ENCODE peak calls at places on chromosomes 4 and X, in six cellular contexts. A, M, J, T, K and F are unnamed samples.

GRCh38 chr4:176792348-176793059 is at the start of gene VEGFC:
- DNase-seq in A (peak; percentile 63), M (no peak), J (peak; percentile 93), T (peak; percentile 83), K (no peak), F (peak; percentile 68)

GRCh38 chrX:17564689-17565409 is 172.4 kb upstream of the SCML1 start:
- DNase-seq in A (no peak), M (no peak), J (no peak), T (no peak), K (no peak), F (no peak)

GRCh38 chr4:121950212-121950679 is 1.6 kb downstream of the TRPC3 start:
- DNase-seq in A (peak; percentile 64), M (no peak), J (peak; percentile 98), T (peak; percentile 92), K (no peak), F (peak; percentile 84)

GRCh38 chr4:149512489-149512888 is 303.2 kb downstream of the IQCM start:
- DNase-seq in A (no peak), M (no peak), J (no peak), T (no peak), K (no peak), F (no peak)

GRCh38 chrX:133544105-133544504 is 128.8 kb upstream of the GPC4 start:
- DNase-seq in A (no peak), M (no peak), J (peak; percentile 63), T (no peak), K (no peak), F (no peak)

GRCh38 chr4:5712931-5713330 is 1.9 kb downstream of the EVC start:
- DNase-seq in A (no peak), M (no peak), J (no peak), T (no peak), K (no peak), F (no peak)

GRCh38 chrX:40866878-40867277 is 131.5 kb upstream of the MED14 start:
- DNase-seq in A (no peak), M (no peak), J (no peak), T (no peak), K (no peak), F (no peak)

GRCh38 chr4:152100378-152101201 is 339.8 kb upstream of the GATB start:
- DNase-seq in A (no peak), M (no peak), J (no peak), T (no peak), K (no peak), F (no peak)

GRCh38 chr4:103754844-103755243 is 35.1 kb upstream of the TACR3 start:
- DNase-seq in A (no peak), M (no peak), J (no peak), T (no peak), K (no peak), F (no peak)

GRCh38 chr4:13865871-13866669 is 238.5 kb upstream of the BOD1L1 start:
- DNase-seq in A (no peak), M (no peak), J (no peak), T (no peak), K (no peak), F (no peak)

GRCh38 chr4:78757574-78757973 is 18.6 kb upstream of the BMP2K start:
- DNase-seq in A (no peak), M (no peak), J (no peak), T (no peak), K (no peak), F (no peak)

GRCh38 chrX:112979879-112980278 is 139.2 kb upstream of the AMOT start:
- DNase-seq in A (no peak), M (no peak), J (no peak), T (no peak), K (no peak), F (no peak)

GRCh38 chr4:48939785-48940184 is 33.2 kb upstream of the OCIAD2 start:
- DNase-seq in A (no peak), M (no peak), J (peak; percentile 44), T (no peak), K (no peak), F (no peak)

GRCh38 chr4:42480774-42481173 is 83.5 kb downstream of the SHISA3 start:
- DNase-seq in A (no peak), M (no peak), J (no peak), T (no peak), K (no peak), F (no peak)
- H3K4me1 ChIP-seq in A (no peaks in the 10 kb centered on the region), M (peaks cover 6% of the 10 kb centered on the region), J (no peaks in the 10 kb centered on the region), T (no peaks in the 10 kb centered on the region), K (no peaks in the 10 kb centered on the region), F (no peaks in the 10 kb centered on the region)

DNA sequence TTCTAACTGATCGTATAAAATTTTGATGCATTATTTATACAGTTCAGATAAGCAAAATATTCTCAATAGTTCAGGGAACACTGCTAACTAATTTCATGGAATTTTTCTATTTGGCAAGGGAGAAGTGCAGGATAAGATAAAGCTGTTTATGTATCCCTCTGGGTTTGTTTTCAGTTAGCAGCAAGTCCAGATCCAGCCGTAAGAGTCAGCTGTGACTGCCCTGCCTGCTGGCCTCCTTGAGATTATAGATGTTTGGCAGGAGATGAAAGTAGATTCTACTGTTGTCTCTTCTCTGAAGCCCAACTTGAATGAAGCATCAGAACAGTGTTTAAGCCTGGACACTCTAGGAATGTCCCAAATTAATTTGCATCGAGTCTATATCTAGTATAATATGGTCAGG is 29.5 kb downstream of the ANTXR2 start:
- DNase-seq in A (no peak), M (no peak), J (no peak), T (no peak), K (no peak), F (peak; percentile 19)
- H3K4me1 ChIP-seq in A (no peaks in the 10 kb centered on the region), M (peaks cover 4% of the 10 kb centered on the region), J (peaks cover 9% of the 10 kb centered on the region), T (peaks cover 9% of the 10 kb centered on the region), K (no peaks in the 10 kb centered on the region), F (peaks cover 49% of the 10 kb centered on the region)

GRCh38 chr4:139917896-139918295 is 236.1 kb downstream of the MAML3 start:
- DNase-seq in A (no peak), M (no peak), J (no peak), T (no peak), K (no peak), F (no peak)
- H3K4me1 ChIP-seq in A (peaks cover 17% of the 10 kb centered on the region), M (peaks cover 43% of the 10 kb centered on the region), J (peaks cover 14% of the 10 kb centered on the region), T (peaks cover 45% of the 10 kb centered on the region), K (peaks cover 3% of the 10 kb centered on the region), F (peaks cover 84% of the 10 kb centered on the region)

GRCh38 chr4:3364634-3365314 is 72.0 kb downstream of the RGS12 start:
- DNase-seq in A (no peak), M (no peak), J (no peak), T (peak; percentile 68), K (no peak), F (no peak)
- H3K4me1 ChIP-seq in A (peaks cover 7% of the 10 kb centered on the region), M (peaks cover 12% of the 10 kb centered on the region), J (peaks cover 12% of the 10 kb centered on the region), T (peaks cover 12% of the 10 kb centered on the region), K (no peaks in the 10 kb centered on the region), F (peaks cover 18% of the 10 kb centered on the region)

GRCh38 chr4:157128395-157128794 is 52.4 kb downstream of the GLRB start:
- DNase-seq in A (no peak), M (no peak), J (no peak), T (no peak), K (no peak), F (no peak)
- H3K4me1 ChIP-seq in A (no peaks in the 10 kb centered on the region), M (no peaks in the 10 kb centered on the region), J (peaks cover 12% of the 10 kb centered on the region), T (no peaks in the 10 kb centered on the region), K (no peaks in the 10 kb centered on the region), F (no peaks in the 10 kb centered on the region)

DNA sequence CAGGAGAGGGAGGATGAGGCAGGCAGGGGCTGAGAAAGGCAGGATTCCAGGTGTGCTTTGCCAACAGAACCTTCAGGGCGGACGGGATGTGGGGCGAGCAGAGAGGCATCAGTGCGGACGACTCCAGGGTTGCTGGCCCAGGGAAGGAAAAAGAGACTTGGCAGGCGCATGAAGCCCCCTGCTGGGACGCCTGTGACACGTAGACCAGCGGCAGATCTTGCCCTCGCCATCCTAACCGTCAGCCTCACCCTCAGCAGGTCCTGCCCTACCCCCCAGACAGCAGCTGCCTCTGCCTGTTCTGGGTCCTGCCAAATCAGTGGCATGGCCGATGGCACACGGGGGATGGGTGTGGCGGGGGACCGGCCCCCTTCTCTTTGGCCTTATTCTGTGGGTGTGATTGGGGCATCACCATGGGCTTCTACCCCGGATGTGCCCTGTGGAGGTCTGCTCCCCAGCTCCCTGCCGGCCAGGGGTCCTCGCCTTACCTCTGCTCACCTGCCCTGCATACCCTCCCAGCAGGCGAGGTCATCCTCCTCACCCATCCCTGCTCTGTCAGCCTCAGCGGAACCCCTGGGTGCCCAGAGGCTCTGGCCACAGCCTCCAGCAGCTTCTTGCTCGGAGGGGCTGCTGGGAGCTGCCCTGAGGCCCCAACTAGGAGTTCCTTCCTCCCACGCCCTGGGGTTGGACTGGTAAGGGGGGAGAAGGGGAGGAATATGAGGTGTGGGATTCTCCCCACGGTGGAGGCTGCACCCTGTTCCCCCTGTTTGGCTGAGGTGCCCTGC is 2.9 kb upstream of the SH3BP2 start:
- DNase-seq in A (no peak), M (no peak), J (peak; percentile 67), T (peak; percentile 70), K (no peak), F (no peak)
- H3K4me1 ChIP-seq in A (peaks cover 5% of the 10 kb centered on the region), M (peaks cover 39% of the 10 kb centered on the region), J (peaks cover 14% of the 10 kb centered on the region), T (peaks cover 89% of the 10 kb centered on the region), K (peaks cover 17% of the 10 kb centered on the region), F (peaks cover 76% of the 10 kb centered on the region)

GRCh38 chr4:41069268-41069667 is 145.1 kb downstream of the APBB2 start:
- DNase-seq in A (no peak), M (no peak), J (no peak), T (no peak), K (no peak), F (no peak)
- H3K4me1 ChIP-seq in A (no peaks in the 10 kb centered on the region), M (no peaks in the 10 kb centered on the region), J (peaks cover 7% of the 10 kb centered on the region), T (peaks cover 18% of the 10 kb centered on the region), K (no peaks in the 10 kb centered on the region), F (peaks cover 48% of the 10 kb centered on the region)

GRCh38 chr4:102441978-102442890 is 58.9 kb upstream of the NFKB1 start:
- DNase-seq in A (no peak), M (no peak), J (no peak), T (no peak), K (no peak), F (no peak)
- H3K4me1 ChIP-seq in A (peaks cover 5% of the 10 kb centered on the region), M (peaks cover 6% of the 10 kb centered on the region), J (peaks cover 13% of the 10 kb centered on the region), T (peaks cover 21% of the 10 kb centered on the region), K (no peaks in the 10 kb centered on the region), F (peaks cover 22% of the 10 kb centered on the region)